ENCODE peak calls at places on chromosomes 4 and X, in seven cellular contexts. H, Q, L, N, V, Z and W are unnamed samples.
A peak's percentile ranks its signal among the peaks of the same experiment; 100 is the strongest.

GRCh38 chr4:107699466-107700206 is 20.4 kb downstream of the PAPSS1 start:
- DNase-seq in H (no peak), Q (no peak), L (no peak), N (no peak), V (no peak), Z (peak; percentile 31), W (no peak)

GRCh38 chr4:86967061-86967460 is 32.2 kb downstream of the AFF1 start:
- DNase-seq in H (no peak), Q (no peak), L (no peak), N (no peak), V (no peak), Z (no peak), W (no peak)

GRCh38 chrX:123830309-123830708 is 29.5 kb upstream of the XIAP start:
- DNase-seq in H (no peak), Q (no peak), L (peak; percentile 31), N (no peak), V (peak; percentile 81), Z (peak; percentile 49), W (no peak)

GRCh38 chrX:49276207-49276606 is 6.6 kb downstream of the PPP1R3F start:
- DNase-seq in H (no peak), Q (peak; percentile 17), L (no peak), N (no peak), V (no peak), Z (no peak), W (no peak)

GRCh38 chr4:183995489-183996049 is 90.5 kb downstream of the STOX2 start:
- DNase-seq in H (no peak), Q (no peak), L (no peak), N (no peak), V (no peak), Z (peak; percentile 47), W (peak; percentile 70)

GRCh38 chr4:8281519-8282133 is 12.1 kb downstream of the HTRA3 start:
- DNase-seq in H (no peak), Q (peak; percentile 93), L (no peak), N (no peak), V (no peak), Z (no peak), W (peak; percentile 15)

GRCh38 chrX:47697171-47697570 is 38.2 kb upstream of the UXT start:
- DNase-seq in H (no peak), Q (no peak), L (no peak), N (no peak), V (peak; percentile 3), Z (peak; percentile 31), W (no peak)

GRCh38 chr4:5381981-5382441 is 326.3 kb downstream of the EVC2 start:
- DNase-seq in H (no peak), Q (no peak), L (no peak), N (no peak), V (no peak), Z (peak; percentile 48), W (no peak)

GRCh38 chr4:150219841-150220240 is 141.6 kb downstream of the DCLK2 start:
- DNase-seq in H (no peak), Q (no peak), L (no peak), N (no peak), V (no peak), Z (no peak), W (no peak)

GRCh38 chr4:169727616-169728015 is 30.1 kb downstream of the HPF1 start:
- DNase-seq in H (no peak), Q (no peak), L (no peak), N (no peak), V (no peak), Z (no peak), W (no peak)

GRCh38 chr4:2364654-2365053 is 53.8 kb downstream of the ZFYVE28 start:
- DNase-seq in H (peak; percentile 43), Q (peak; percentile 73), L (peak; percentile 40), N (no peak), V (peak; percentile 9), Z (peak; percentile 52), W (no peak)

GRCh38 chrX:18664947-18665346 is 7.0 kb downstream of the RS1 start:
- DNase-seq in H (no peak), Q (no peak), L (no peak), N (no peak), V (no peak), Z (no peak), W (no peak)

GRCh38 chrX:9374537-9374936 is 90.3 kb upstream of the TBL1X start:
- DNase-seq in H (no peak), Q (no peak), L (no peak), N (no peak), V (no peak), Z (no peak), W (no peak)

GRCh38 chr4:139761461-139761860 is 95.8 kb downstream of the MGST2 start:
- DNase-seq in H (no peak), Q (no peak), L (no peak), N (no peak), V (peak; percentile 28), Z (peak; percentile 32), W (no peak)
- TF ChIP-seq CTCF in H (no peak), Q (no peak), L (no peak), N (no peak), V (peak; percentile 58), Z (peak; percentile 32), W (peak; percentile 57)

GRCh38 chrX:113929004-113929403 is 654.9 kb upstream of the HTR2C start:
- DNase-seq in H (no peak), Q (no peak), L (no peak), N (peak; percentile 54), V (peak; percentile 59), Z (peak; percentile 48), W (peak; percentile 22)
- TF ChIP-seq CTCF in H (no peak), Q (no peak), L (no peak), N (peak; percentile 85), V (peak; percentile 69), Z (peak; percentile 53), W (peak; percentile 62)

DNA sequence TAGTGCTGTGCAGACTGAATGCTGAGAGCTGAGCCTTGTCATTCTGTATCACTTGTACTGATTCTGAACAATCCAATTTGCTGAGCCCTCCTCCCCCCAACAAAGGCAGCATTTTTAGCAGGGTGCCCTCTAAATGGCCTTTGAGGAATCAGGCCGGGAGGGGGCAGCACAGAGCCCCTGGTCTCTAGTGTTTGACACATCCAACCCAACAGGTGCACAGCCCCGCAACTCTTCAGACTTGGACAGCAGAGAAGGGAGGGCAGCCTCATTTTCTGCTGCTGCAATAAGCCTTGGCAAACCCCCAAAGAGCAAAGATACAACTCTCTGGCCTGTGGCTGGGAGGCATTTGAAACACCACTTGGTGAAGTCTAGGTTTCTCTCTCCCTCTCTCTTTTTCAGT is 3.4 kb downstream of the ATP1B4 start:
- DNase-seq in H (peak; percentile 14), Q (no peak), L (peak; percentile 16), N (peak; percentile 33), V (no peak), Z (peak; percentile 21), W (peak; percentile 58)
- TF ChIP-seq CTCF in H (peak; percentile 32), Q (no peak), L (no peak), N (peak; percentile 17), V (peak; percentile 47), Z (peak; percentile 47), W (peak; percentile 36)

GRCh38 chr4:73391774-73392173 is 12.3 kb upstream of the ALB start:
- DNase-seq in H (no peak), Q (no peak), L (no peak), N (no peak), V (no peak), Z (no peak), W (no peak)
- TF ChIP-seq CTCF in H (no peak), Q (no peak), L (no peak), N (no peak), V (no peak), Z (no peak), W (no peak)